ENCODE peak calls at places on chromosomes 16 and 17, in four cellular contexts. A is H4, D is HCEC 1CT, M is ureter. U is an unnamed sample.

GRCh38 chr16:8644151-8644512 is 22.6 kb downstream of the METTL22 start:
- DNase-seq in A (no peak), D (no peak), M (no peak), U (no peak)

GRCh38 chr17:338442-339192 is 14.0 kb downstream of the RPH3AL start:
- DNase-seq in A (no peak), D (no peak), M (no peak), U (no peak)

GRCh38 chr16:67409631-67410030 is 6.6 kb downstream of the ZDHHC1 start:
- DNase-seq in A (no peak), D (no peak), M (no peak), U (no peak)

GRCh38 chr17:7083592-7083991 is 3.5 kb upstream of the CLEC10A start:
- DNase-seq in A (no peak), D (peak; percentile 20), M (no peak), U (no peak)

GRCh38 chr17:16428098-16428882 is 12.9 kb downstream of the TRPV2 start:
- DNase-seq in A (peak; percentile 71), D (peak; percentile 39), M (no peak), U (peak; percentile 64)

GRCh38 chr16:57781349-57781740 is 20.9 kb downstream of the KIFC3 start:
- DNase-seq in A (no peak), D (no peak), M (no peak), U (no peak)

GRCh38 chr16:59320657-59321056 is 586.5 kb upstream of the GOT2 start:
- DNase-seq in A (no peak), D (no peak), M (no peak), U (no peak)

GRCh38 chr17:45346255-45347015 is 29.6 kb upstream of the MAP3K14 start:
- DNase-seq in A (no peak), D (no peak), M (no peak), U (no peak)

GRCh38 chr16:84396537-84397008 is 28.2 kb downstream of the ATP2C2 start:
- DNase-seq in A (no peak), D (peak; percentile 12), M (peak; percentile 71), U (no peak)

U was measured in EL.